ENCODE peak calls at places on chromosomes 12 and 14, in five cellular contexts. S is EH, L is head of caudate nucleus, Z is PC-9, O is globus pallidus. I is an unnamed sample.

GRCh38 chr14:24838945-24839616 is 205.1 kb upstream of the GZMB start:
- DNase-seq in Z (no peak), L (peak), S (peak), O (peak), I (no peak)

GRCh38 chr14:75702606-75703261 is 41.7 kb downstream of the TTLL5 start:
- DNase-seq in S (peak), O (no peak), Z (no peak), L (peak), I (no peak)

GRCh38 chr14:27553820-27554219 is 956.0 kb upstream of the NOVA1 start:
- DNase-seq in L (peak), O (peak), Z (no peak), S (no peak), I (peak)

GRCh38 chr14:45065540-45065939 is 18.4 kb upstream of the PRPF39 start:
- DNase-seq in S (peak), L (no peak), Z (no peak), O (no peak), I (no peak)

GRCh38 chr12:49655595-49656236 is 32.4 kb downstream of the PRPF40B start:
- DNase-seq in S (no peak), L (no peak), O (no peak), Z (no peak), I (no peak)

GRCh38 chr14:99972748-99973466 is 92.3 kb upstream of the EVL start:
- DNase-seq in O (no peak), Z (no peak), L (no peak), S (no peak), I (no peak)

GRCh38 chr14:47300801-47301200 is 374.6 kb downstream of the MDGA2 start:
- DNase-seq in Z (no peak), L (no peak), S (no peak), O (no peak), I (no peak)

GRCh38 chr12:116306536-116306935 is 29.0 kb upstream of the MED13L start:
- DNase-seq in O (no peak), S (peak), Z (no peak), L (no peak), I (no peak)

GRCh38 chr12:46775796-46776195 is 50.0 kb downstream of the SLC38A4 start:
- DNase-seq in Z (no peak), L (no peak), O (no peak), S (no peak), I (no peak)

GRCh38 chr14:79051009-79051710 is 881.0 kb downstream of the NRXN3 start:
- DNase-seq in O (no peak), Z (no peak), L (no peak), S (peak), I (no peak)

GRCh38 chr12:43349863-43350262 is 202.1 kb downstream of the ADAMTS20 start:
- DNase-seq in L (no peak), S (no peak), O (no peak), Z (no peak), I (peak)

GRCh38 chr12:130155416-130156073 is 6.7 kb upstream of the FZD10 start:
- DNase-seq in O (no peak), Z (no peak), L (no peak), S (no peak), I (no peak)

GRCh38 chr12:9244894-9245293 is 36.7 kb upstream of the PZP start:
- DNase-seq in O (peak), Z (no peak), L (peak), S (no peak), I (peak)

GRCh38 chr14:49770212-49770817 is 2.4 kb downstream of the KLHDC2 start:
- DNase-seq in S (peak), Z (peak), O (no peak), L (no peak), I (no peak)